ENCODE peak calls at places on chromosomes 1 and 21, in five cellular contexts. One of them, this sample, is unnamed.

GRCh38 chr1:32186491-32186890 is 7.0 kb downstream of the TXLNA start:
- DNase-seq in mesendoderm: no peak
- DNase-seq in neuronal stem cell: no peak
- DNase-seq in trophoblast cell: no peak
- DNase-seq in H9: no peak
- DNase-seq in this sample: no peak

GRCh38 chr1:156387899-156388813 is 19.1 kb downstream of the RHBG start:
- DNase-seq in neuronal stem cell: no peak
- DNase-seq in mesendoderm: peak
- DNase-seq in H9: peak
- DNase-seq in trophoblast cell: no peak
- DNase-seq in this sample: no peak

GRCh38 chr1:30607723-30608122 is 115.7 kb downstream of the MATN1 start:
- DNase-seq in trophoblast cell: no peak
- DNase-seq in neuronal stem cell: no peak
- DNase-seq in H9: no peak
- DNase-seq in mesendoderm: no peak
- DNase-seq in this sample: no peak

GRCh38 chr21:33968082-33968997 is 52.7 kb upstream of the ATP5PO start:
- DNase-seq in trophoblast cell: no peak
- DNase-seq in H9: no peak
- DNase-seq in mesendoderm: peak
- DNase-seq in neuronal stem cell: no peak
- DNase-seq in this sample: peak

GRCh38 chr1:89600792-89601191 is 32.1 kb upstream of the LRRC8C start:
- DNase-seq in trophoblast cell: no peak
- DNase-seq in mesendoderm: no peak
- DNase-seq in neuronal stem cell: no peak
- DNase-seq in H9: no peak
- DNase-seq in this sample: no peak

GRCh38 chr21:38277501-38278111 is 20.8 kb downstream of the KCNJ15 start:
- DNase-seq in H9: no peak
- DNase-seq in mesendoderm: no peak
- DNase-seq in neuronal stem cell: no peak
- DNase-seq in trophoblast cell: peak
- DNase-seq in this sample: peak

GRCh38 chr1:159429074-159429861 is 2.7 kb upstream of the OR10J4 start:
- DNase-seq in mesendoderm: peak
- DNase-seq in neuronal stem cell: no peak
- DNase-seq in trophoblast cell: peak
- DNase-seq in H9: no peak
- DNase-seq in this sample: no peak

GRCh38 chr1:183845681-183846080 is 40.8 kb downstream of the RGL1 start:
- DNase-seq in neuronal stem cell: no peak
- DNase-seq in H9: no peak
- DNase-seq in mesendoderm: no peak
- DNase-seq in trophoblast cell: no peak
- DNase-seq in this sample: no peak

GRCh38 chr1:248152056-248152827 is 7.3 kb downstream of the OR2M5 start:
- DNase-seq in neuronal stem cell: no peak
- DNase-seq in mesendoderm: no peak
- DNase-seq in H9: no peak
- DNase-seq in trophoblast cell: no peak
- DNase-seq in this sample: no peak

GRCh38 chr1:25773441-25774125 is 26.4 kb upstream of the SELENON start:
- DNase-seq in neuronal stem cell: no peak
- DNase-seq in trophoblast cell: peak
- DNase-seq in H9: no peak
- DNase-seq in mesendoderm: peak
- DNase-seq in this sample: peak

GRCh38 chr1:51070640-51071039 is 31.4 kb upstream of the C1orf185 start:
- DNase-seq in mesendoderm: no peak
- DNase-seq in trophoblast cell: no peak
- DNase-seq in H9: no peak
- DNase-seq in neuronal stem cell: no peak
- DNase-seq in this sample: no peak

GRCh38 chr1:201334325-201335173 is 42.9 kb downstream of the TNNT2 start:
- DNase-seq in mesendoderm: no peak
- DNase-seq in neuronal stem cell: no peak
- DNase-seq in H9: no peak
- DNase-seq in trophoblast cell: no peak
- DNase-seq in this sample: no peak

GRCh38 chr1:203703586-203703985 is 61.4 kb upstream of the LAX1 start:
- DNase-seq in trophoblast cell: no peak
- DNase-seq in neuronal stem cell: no peak
- DNase-seq in mesendoderm: no peak
- DNase-seq in H9: no peak
- DNase-seq in this sample: no peak

GRCh38 chr1:82978461-82979324 is 1020.2 kb downstream of the TTLL7 start:
- DNase-seq in H9: peak
- DNase-seq in neuronal stem cell: no peak
- DNase-seq in mesendoderm: peak
- DNase-seq in trophoblast cell: peak
- DNase-seq in this sample: no peak

GRCh38 chr1:96596226-96596625 is 125.4 kb upstream of the PTBP2 start:
- DNase-seq in H9: peak
- DNase-seq in trophoblast cell: peak
- DNase-seq in neuronal stem cell: no peak
- DNase-seq in mesendoderm: peak
- DNase-seq in this sample: peak

GRCh38 chr1:201489656-201490261 is 17.2 kb downstream of the CSRP1 start:
- DNase-seq in H9: no peak
- DNase-seq in neuronal stem cell: no peak
- DNase-seq in mesendoderm: no peak
- DNase-seq in trophoblast cell: no peak
- DNase-seq in this sample: no peak

GRCh38 chr1:44511769-44512168 is 106.7 kb downstream of the RNF220 start:
- DNase-seq in neuronal stem cell: no peak
- DNase-seq in H9: no peak
- DNase-seq in mesendoderm: no peak
- DNase-seq in trophoblast cell: no peak
- DNase-seq in this sample: no peak

GRCh38 chr1:109944541-109944940 is 33.9 kb downstream of the CSF1 start:
- DNase-seq in H9: no peak
- DNase-seq in mesendoderm: no peak
- DNase-seq in neuronal stem cell: no peak
- DNase-seq in trophoblast cell: no peak
- DNase-seq in this sample: no peak

GRCh38 chr1:39292401-39292800 is 87.9 kb downstream of the MACF1 start:
- DNase-seq in mesendoderm: no peak
- DNase-seq in H9: no peak
- DNase-seq in trophoblast cell: no peak
- DNase-seq in neuronal stem cell: no peak
- DNase-seq in this sample: no peak

GRCh38 chr21:29261555-29262540 is 36.9 kb upstream of the BACH1 start:
- DNase-seq in H9: no peak
- DNase-seq in trophoblast cell: peak
- DNase-seq in neuronal stem cell: no peak
- DNase-seq in mesendoderm: no peak
- DNase-seq in this sample: peak

GRCh38 chr1:208161656-208162375 is 82.4 kb downstream of the PLXNA2 start:
- DNase-seq in mesendoderm: no peak
- DNase-seq in H9: no peak
- DNase-seq in neuronal stem cell: no peak
- DNase-seq in trophoblast cell: no peak
- DNase-seq in this sample: peak
- H3K23ac ChIP-seq in mesendoderm: no peak
- H3K23ac ChIP-seq in H9: no peak
- H3K23ac ChIP-seq in neuronal stem cell: no peak
- H3K23ac ChIP-seq in trophoblast cell: no peak
- H3K23ac ChIP-seq in this sample: no peak

GRCh38 chr21:42097860-42098259 is 26.7 kb downstream of the UMODL1 start:
- DNase-seq in H9: no peak
- DNase-seq in mesendoderm: no peak
- DNase-seq in trophoblast cell: peak
- DNase-seq in neuronal stem cell: no peak
- DNase-seq in this sample: peak
- H2AK5ac ChIP-seq in H9: no peak
- H2AK5ac ChIP-seq in mesendoderm: no peak
- H2AK5ac ChIP-seq in trophoblast cell: no peak
- H2AK5ac ChIP-seq in neuronal stem cell: no peak
- H2AK5ac ChIP-seq in this sample: peak

DNA sequence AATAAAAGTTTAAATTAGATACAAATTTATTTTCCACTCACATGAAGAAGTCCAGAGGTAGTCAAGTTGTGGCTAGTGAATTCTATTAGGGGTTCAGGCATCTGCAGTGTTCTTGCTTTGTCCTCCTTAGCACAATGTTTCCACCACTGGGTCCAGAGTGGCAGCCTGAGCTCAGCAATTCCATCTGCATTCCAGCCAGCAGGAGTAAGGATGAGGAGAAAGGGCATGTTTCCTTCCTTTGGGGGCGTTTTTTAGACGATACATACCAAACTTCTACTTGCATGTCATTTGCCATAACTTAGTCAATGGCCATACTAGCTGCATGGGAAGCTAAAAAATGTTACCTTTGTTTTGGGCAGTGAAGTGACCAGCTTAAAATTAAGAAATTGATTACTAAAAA is 98.5 kb upstream of the VANGL1 start:
- DNase-seq in H9: no peak
- DNase-seq in neuronal stem cell: no peak
- DNase-seq in mesendoderm: peak
- DNase-seq in trophoblast cell: peak
- DNase-seq in this sample: no peak
- H3K23ac ChIP-seq in H9: no peak
- H3K23ac ChIP-seq in neuronal stem cell: no peak
- H3K23ac ChIP-seq in mesendoderm: no peak
- H3K23ac ChIP-seq in trophoblast cell: no peak
- H3K23ac ChIP-seq in this sample: no peak

DNA sequence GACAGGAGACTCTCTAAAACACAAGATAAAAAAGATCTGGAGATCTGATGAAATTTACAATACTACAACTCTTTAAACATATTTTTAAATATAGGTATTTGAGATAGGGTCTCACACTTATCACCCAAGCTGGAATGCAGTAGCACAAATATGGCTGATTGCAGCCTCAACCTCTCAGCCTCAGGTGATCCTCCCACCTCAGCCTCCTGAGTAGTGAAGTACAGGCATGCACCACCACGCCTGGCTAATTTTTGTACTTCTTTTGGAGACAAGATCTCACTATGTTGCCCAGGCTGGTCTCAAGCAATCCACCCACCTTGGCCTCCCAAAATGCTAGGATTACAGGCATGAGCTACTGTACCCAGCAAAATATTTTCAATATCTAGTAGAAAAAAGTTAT is 170.0 kb upstream of the NR5A2 start:
- DNase-seq in trophoblast cell: peak
- DNase-seq in mesendoderm: no peak
- DNase-seq in neuronal stem cell: no peak
- DNase-seq in H9: no peak
- DNase-seq in this sample: no peak
- H2AK5ac ChIP-seq in trophoblast cell: no peak
- H2AK5ac ChIP-seq in mesendoderm: no peak
- H2AK5ac ChIP-seq in neuronal stem cell: no peak
- H2AK5ac ChIP-seq in H9: no peak
- H2AK5ac ChIP-seq in this sample: no peak

GRCh38 chr1:3856923-3857790 is at the start of the genes CEP104 and DFFB:
- DNase-seq in trophoblast cell: peak
- DNase-seq in H9: peak
- DNase-seq in neuronal stem cell: peak
- DNase-seq in mesendoderm: peak
- DNase-seq in this sample: peak
- H3K23ac ChIP-seq in trophoblast cell: no peak
- H3K23ac ChIP-seq in H9: no peak
- H3K23ac ChIP-seq in neuronal stem cell: peak
- H3K23ac ChIP-seq in mesendoderm: peak
- H3K23ac ChIP-seq in this sample: peak

DNA sequence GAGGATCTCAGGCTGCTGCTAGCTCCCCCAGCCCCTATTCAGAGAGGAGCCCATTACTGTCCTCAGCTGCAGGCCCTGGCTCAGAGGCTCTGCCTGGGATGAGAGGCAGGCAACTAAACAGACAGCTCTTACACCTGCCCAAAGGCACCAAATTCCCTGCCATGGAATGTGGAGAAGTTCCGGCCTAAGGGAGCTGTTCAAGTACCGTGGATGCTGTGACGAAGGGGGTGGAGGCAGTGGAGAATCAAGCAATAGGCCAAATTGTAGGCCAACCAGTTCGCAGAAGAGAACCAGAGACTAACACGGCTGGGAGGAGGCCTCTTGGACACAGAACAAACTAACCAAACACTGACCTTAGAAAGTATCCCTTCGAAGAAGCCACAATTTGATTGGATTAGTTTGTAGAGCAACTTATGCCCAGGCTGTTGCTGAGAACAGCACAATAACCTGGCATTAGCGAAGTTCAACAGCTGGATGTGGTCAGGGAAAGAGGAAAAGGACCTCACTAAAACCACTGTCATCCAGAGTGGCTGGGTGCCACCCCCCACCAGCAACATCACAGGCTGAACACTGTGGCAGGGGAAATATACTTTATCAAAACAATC is 3.6 kb downstream of the C1orf174 start:
- DNase-seq in trophoblast cell: peak
- DNase-seq in mesendoderm: peak
- DNase-seq in neuronal stem cell: no peak
- DNase-seq in H9: no peak
- DNase-seq in this sample: no peak
- H2AK5ac ChIP-seq in trophoblast cell: no peak
- H2AK5ac ChIP-seq in mesendoderm: no peak
- H2AK5ac ChIP-seq in neuronal stem cell: no peak
- H2AK5ac ChIP-seq in H9: no peak
- H2AK5ac ChIP-seq in this sample: no peak

GRCh38 chr1:12552951-12553921 is 64.8 kb downstream of the DHRS3 start:
- DNase-seq in mesendoderm: peak
- DNase-seq in trophoblast cell: no peak
- DNase-seq in neuronal stem cell: no peak
- DNase-seq in H9: no peak
- DNase-seq in this sample: no peak
- H3K23ac ChIP-seq in mesendoderm: no peak
- H3K23ac ChIP-seq in trophoblast cell: no peak
- H3K23ac ChIP-seq in neuronal stem cell: peak
- H3K23ac ChIP-seq in H9: no peak
- H3K23ac ChIP-seq in this sample: no peak

GRCh38 chr1:153532161-153532560 is 3.6 kb downstream of the S100A6 start:
- DNase-seq in neuronal stem cell: no peak
- DNase-seq in H9: no peak
- DNase-seq in trophoblast cell: no peak
- DNase-seq in mesendoderm: no peak
- DNase-seq in this sample: no peak

GRCh38 chr1:153531638-153532037 is 4.2 kb downstream of the S100A6 start:
- DNase-seq in trophoblast cell: no peak
- DNase-seq in H9: no peak
- DNase-seq in mesendoderm: no peak
- DNase-seq in neuronal stem cell: no peak
- DNase-seq in this sample: no peak

GRCh38 chr1:153533689-153534201 is 2.0 kb downstream of the S100A6 start:
- DNase-seq in trophoblast cell: no peak
- DNase-seq in mesendoderm: no peak
- DNase-seq in H9: no peak
- DNase-seq in neuronal stem cell: no peak
- DNase-seq in this sample: peak

GRCh38 chr1:153534226-153534932 is 1.4 kb downstream of the S100A6 start:
- DNase-seq in mesendoderm: no peak
- DNase-seq in neuronal stem cell: no peak
- DNase-seq in trophoblast cell: no peak
- DNase-seq in H9: no peak
- DNase-seq in this sample: peak

GRCh38 chr1:153532769-153533599 is 2.8 kb downstream of the S100A6 start:
- DNase-seq in mesendoderm: peak
- DNase-seq in trophoblast cell: no peak
- DNase-seq in neuronal stem cell: peak
- DNase-seq in H9: peak
- DNase-seq in this sample: peak
- H2AK5ac ChIP-seq in mesendoderm: no peak
- H2AK5ac ChIP-seq in trophoblast cell: peak
- H2AK5ac ChIP-seq in neuronal stem cell: peak
- H2AK5ac ChIP-seq in H9: no peak
- H2AK5ac ChIP-seq in this sample: peak